ENCODE peak calls at places on chromosomes 16 and 17, in eight cellular contexts. S is mesothelial cell of epicardium, N is T-helper 1 cell, H is A549, U is astrocyte of the spinal cord, K is left lung, M is NCI-H2081, R is T follicular helper cell. P is an unnamed sample.

GRCh38 chr16:49854227-49855203 is 1.4 kb downstream of the ZNF423 start:
- DNase-seq in S (peak), N (no peak), H (no peak), U (no peak), K (no peak), M (no peak), R (no peak), P (no peak)

GRCh38 chr16:89502319-89502843 is 5.8 kb upstream of the SPG7 start:
- DNase-seq in S (no peak), N (no peak), H (peak), U (no peak), K (peak), M (no peak), R (no peak), P (no peak)

GRCh38 chr17:35086931-35087573 is 23.5 kb upstream of the RFFL start:
- DNase-seq in S (no peak), N (no peak), H (peak), U (no peak), K (no peak), M (no peak), R (no peak), P (no peak)

GRCh38 chr16:1772908-1773702 is at the start of gene MRPS34:
- DNase-seq in S (peak), N (peak), H (peak), U (peak), K (peak), M (peak), R (peak), P (peak)

GRCh38 chr17:55161935-55162555 is 102.7 kb upstream of the HLF start:
- DNase-seq in S (no peak), N (peak), H (peak), U (peak), K (no peak), M (peak), R (no peak), P (no peak)

GRCh38 chr16:85207357-85207921 is 95.2 kb upstream of the CIBAR2 start:
- DNase-seq in S (no peak), N (no peak), H (no peak), U (no peak), K (peak), M (no peak), R (no peak), P (no peak)

GRCh38 chr16:69397821-69398521 is 12.2 kb upstream of the TERF2 start:
- DNase-seq in S (peak), N (no peak), H (peak), U (peak), K (no peak), M (no peak), R (no peak), P (no peak)

GRCh38 chr17:74749262-74750038 is 1.0 kb downstream of the NHERF1 start:
- DNase-seq in S (peak), N (peak), H (no peak), U (peak), K (peak), M (no peak), R (no peak), P (no peak)

GRCh38 chr17:33523577-33523981 is 230.5 kb upstream of the ASIC2 start:
- DNase-seq in S (no peak), N (no peak), H (no peak), U (no peak), K (no peak), M (no peak), R (no peak), P (no peak)

GRCh38 chr17:47603830-47604229 is 45.9 kb upstream of the KPNB1 start:
- DNase-seq in S (no peak), N (no peak), H (no peak), U (no peak), K (no peak), M (peak), R (no peak), P (no peak)